ENCODE peak calls at places on chromosomes 6 and 20, in eight cellular contexts. P is stimulated activated CD8-positive, alpha-beta memory T cell treated with anti-CD3 and anti-CD28 coated beads, Interleukin-15, amount 100 ng/mL, for 24 hours; F is GM12865; L is Daoy; K is left ventricle myocardium superior; E is GM18507; W is cardiac fibroblast; C is HT-29. V is an unnamed sample.

GRCh38 chr6:78605909-78606446 is 261.4 kb upstream of the IRAK1BP1 start:
- DNase-seq in K (no peak), C (no peak), F (no peak), E (no peak), W (peak; percentile 89), P (no peak), L (peak; percentile 13), V (no peak)

GRCh38 chr6:150981095-150981494 is 115.6 kb downstream of the MTHFD1L start:
- DNase-seq in L (no peak), P (no peak), E (peak; percentile 23), W (no peak), C (no peak), F (peak; percentile 40), K (no peak), V (no peak)

GRCh38 chr6:45816674-45817297 is 198.9 kb downstream of the CLIC5 start:
- DNase-seq in W (no peak), K (no peak), E (no peak), L (peak; percentile 19), F (no peak), P (no peak), C (no peak), V (no peak)

GRCh38 chr6:50128420-50129005 is 78.8 kb upstream of the DEFB112 start:
- DNase-seq in W (peak; percentile 44), E (no peak), K (no peak), F (peak; percentile 12), P (no peak), L (no peak), C (peak; percentile 21), V (no peak)

GRCh38 chr6:40326689-40327404 is 260.3 kb downstream of the LRFN2 start:
- DNase-seq in W (no peak), F (no peak), P (no peak), C (no peak), E (no peak), L (no peak), K (no peak), V (no peak)

GRCh38 chr6:19587238-19587942 is 249.8 kb upstream of the ID4 start:
- DNase-seq in P (no peak), E (no peak), F (no peak), L (no peak), C (no peak), K (no peak), W (no peak), V (no peak)

GRCh38 chr6:31915756-31916155 is 11.8 kb upstream of the C2 start:
- DNase-seq in E (no peak), L (no peak), P (no peak), K (no peak), W (no peak), C (no peak), F (no peak), V (no peak)

GRCh38 chr20:48381353-48382120 is 446.3 kb downstream of the PREX1 start:
- DNase-seq in L (no peak), C (no peak), F (no peak), P (no peak), K (no peak), W (no peak), E (no peak), V (no peak)

GRCh38 chr20:47125553-47126373 is 230.7 kb downstream of the ZMYND8 start:
- DNase-seq in E (no peak), F (no peak), C (peak; percentile 32), P (no peak), W (peak; percentile 44), K (peak; percentile 38), L (no peak), V (no peak)

GRCh38 chr6:152952045-152952444 is 30.8 kb downstream of the FBXO5 start:
- DNase-seq in E (no peak), W (peak; percentile 42), P (no peak), F (no peak), L (peak; percentile 72), K (no peak), C (no peak), V (no peak)

GRCh38 chr6:30103630-30104179 is 9.2 kb downstream of the TRIM31 start:
- DNase-seq in L (no peak), F (no peak), P (no peak), K (no peak), C (no peak), W (no peak), E (no peak), V (no peak)

GRCh38 chr20:36344517-36345132 is 38.5 kb downstream of the DLGAP4 start:
- DNase-seq in P (no peak), W (peak; percentile 58), L (peak; percentile 54), E (no peak), K (peak; percentile 38), F (peak; percentile 26), C (peak; percentile 75), V (no peak)

GRCh38 chr20:19300395-19300794 is 88.0 kb downstream of the SLC24A3 start:
- DNase-seq in C (no peak), P (no peak), W (no peak), E (no peak), L (no peak), K (no peak), F (no peak), V (no peak)

GRCh38 chr20:62219992-62220665 is at the start of gene HRH3:
- DNase-seq in C (no peak), F (peak; percentile 20), W (no peak), K (peak; percentile 73), E (peak; percentile 56), L (peak; percentile 51), P (peak; percentile 27), V (peak; percentile 34)

GRCh38 chr6:90574610-90575009 is 12.3 kb downstream of the MAP3K7 start:
- DNase-seq in K (no peak), E (no peak), C (no peak), F (no peak), W (peak; percentile 51), L (no peak), P (no peak), V (no peak)

GRCh38 chr20:6277661-6278060 is 154.8 kb upstream of the FERMT1 start:
- DNase-seq in E (no peak), F (no peak), P (no peak), L (no peak), W (peak; percentile 27), K (no peak), C (no peak), V (no peak)

GRCh38 chr20:16100111-16100510 is 473.1 kb downstream of the KIF16B start:
- DNase-seq in P (no peak), E (no peak), C (no peak), W (no peak), F (no peak), L (no peak), K (no peak), V (no peak)

GRCh38 chr6:21348462-21349195 is 244.9 kb upstream of the SOX4 start:
- DNase-seq in F (no peak), W (peak; percentile 52), C (no peak), P (no peak), E (no peak), L (peak; percentile 86), K (no peak), V (no peak)

GRCh38 chr6:132234356-132234755 is 166.9 kb downstream of the MOXD1 start:
- DNase-seq in L (no peak), F (no peak), P (no peak), C (no peak), E (no peak), W (no peak), K (no peak), V (no peak)

GRCh38 chr6:154615483-154616025 is 105.1 kb upstream of the CNKSR3 start:
- DNase-seq in P (no peak), W (peak; percentile 64), K (peak; percentile 78), C (peak; percentile 92), E (no peak), F (no peak), L (peak; percentile 98), V (no peak)

GRCh38 chr6:89794324-89794723 is 25.3 kb downstream of the MDN1 start:
- DNase-seq in P (no peak), F (peak; percentile 9), W (no peak), E (no peak), L (no peak), K (no peak), C (no peak), V (no peak)

GRCh38 chr6:43242908-43243648 is at the start of gene TTBK1:
- DNase-seq in W (no peak), K (no peak), F (no peak), E (no peak), L (no peak), C (no peak), P (no peak), V (peak; percentile 31)

GRCh38 chr20:48155231-48155630 is 369.9 kb upstream of the SULF2 start:
- DNase-seq in L (no peak), C (no peak), K (no peak), P (no peak), W (no peak), F (no peak), E (no peak), V (no peak)

GRCh38 chr20:63639093-63639860 is 12.4 kb upstream of the GMEB2 start:
- DNase-seq in C (no peak), E (no peak), F (peak; percentile 77), K (peak; percentile 75), L (no peak), P (no peak), W (no peak), V (peak; percentile 36)

GRCh38 chr6:27726620-27727023 is 185.6 kb downstream of the OR2B2 start:
- DNase-seq in W (peak; percentile 62), K (no peak), P (no peak), F (peak; percentile 63), C (peak; percentile 43), E (no peak), L (peak; percentile 64), V (no peak)